ENCODE peak calls at places on chromosomes 6 and 20, in nine cellular contexts. F is lower lobe of right lung; E is esophagus squamous epithelium; L is thyroid gland; N is spleen; K is CD4-positive, CD25-positive, alpha-beta regulatory T cell; G is bronchial epithelial cell; B is NT2/D1; Y is sigmoid colon. M is an unnamed sample. For H3K36me3, the result is how much of the 10 kb centered on the place peaks cover.

GRCh38 chr20:64107736-64108457 is 532 bp upstream of the NPBWR2 start:
- DNase-seq in F (peak), E (no peak), L (no peak), N (peak), K (no peak), G (no peak), B (no peak), Y (peak), M (peak)

GRCh38 chr20:35021063-35021462 is 65.4 kb downstream of the MYH7B start:
- DNase-seq in F (no peak), E (no peak), L (no peak), N (no peak), K (no peak), G (no peak), B (no peak), Y (no peak), M (no peak)

GRCh38 chr20:23970049-23970448 is 18.5 kb downstream of the GGTLC1 start:
- DNase-seq in F (no peak), E (no peak), L (no peak), N (peak), K (no peak), G (no peak), B (no peak), Y (no peak), M (no peak)

GRCh38 chr20:22586645-22587310 is 2.4 kb upstream of the FOXA2 start:
- DNase-seq in F (peak), E (no peak), L (peak), N (no peak), K (no peak), G (no peak), B (no peak), Y (no peak), M (peak)

GRCh38 chr6:42451146-42451594 is 556 bp downstream of the TRERF1 start:
- DNase-seq in F (no peak), E (no peak), L (no peak), N (no peak), K (no peak), G (no peak), B (no peak), Y (no peak), M (no peak)

GRCh38 chr20:63664861-63665594 is 6.9 kb downstream of the RTEL1 start:
- DNase-seq in F (no peak), E (no peak), L (no peak), N (no peak), K (no peak), G (no peak), B (no peak), Y (no peak), M (no peak)

GRCh38 chr6:11404845-11405244 is 132.7 kb upstream of the TMEM170B start:
- DNase-seq in F (no peak), E (no peak), L (no peak), N (no peak), K (no peak), G (no peak), B (no peak), Y (no peak), M (no peak)

GRCh38 chr6:37643851-37644672 is 53.6 kb downstream of the MDGA1 start:
- DNase-seq in F (no peak), E (no peak), L (no peak), N (no peak), K (no peak), G (no peak), B (no peak), Y (no peak), M (no peak)

GRCh38 chr6:33621396-33622388 is 570 bp downstream of the ITPR3 start:
- DNase-seq in F (peak), E (no peak), L (peak), N (peak), K (peak), G (peak), B (no peak), Y (peak), M (peak)

DNA sequence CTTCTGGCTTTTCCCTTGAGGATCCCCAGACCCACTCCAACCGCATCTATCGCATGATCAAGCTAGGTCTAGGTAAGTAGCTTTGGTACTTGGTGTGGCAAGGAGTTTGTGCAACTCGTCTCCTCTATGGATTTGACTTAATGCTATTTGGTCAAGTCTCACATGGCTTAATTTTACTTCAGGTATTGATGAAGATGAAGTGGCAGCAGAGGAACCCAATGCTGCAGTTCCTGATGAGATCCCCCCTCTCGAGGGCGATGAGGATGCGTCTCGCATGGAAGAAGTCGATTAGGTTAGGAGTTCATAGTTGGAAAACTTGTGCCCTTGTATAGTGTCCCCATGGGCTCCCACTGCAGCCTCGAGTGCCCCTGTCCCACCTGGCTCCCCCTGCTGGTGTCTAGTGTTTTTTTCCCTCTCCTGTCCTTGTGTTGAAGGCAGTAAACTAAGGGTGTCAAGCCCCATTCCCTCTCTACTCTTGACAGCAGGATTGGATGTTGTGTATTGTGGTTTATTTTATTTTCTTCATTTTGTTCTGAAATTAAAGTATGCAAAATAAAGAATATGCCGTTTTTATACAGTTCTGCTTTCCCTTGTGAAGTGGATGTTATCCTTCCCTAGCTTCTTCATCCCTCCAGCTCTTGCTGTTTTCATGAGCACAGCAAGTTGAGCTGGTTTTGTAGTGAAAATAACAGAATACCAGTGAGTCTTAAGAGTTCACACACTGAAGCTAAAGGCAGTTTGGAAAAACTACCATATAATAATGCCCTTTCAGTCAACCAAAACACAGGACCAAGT is 3.8 kb downstream of the SLC35B2 start:
- DNase-seq in F (no peak), E (no peak), L (peak), N (peak), K (peak), G (no peak), B (no peak), Y (no peak), M (peak)
- H3K36me3 ChIP-seq in F (half or more), E (half or more), L (half or more), N (half or more), K (half or more), G (under half), B (half or more), Y (under half), M (under half)

DNA sequence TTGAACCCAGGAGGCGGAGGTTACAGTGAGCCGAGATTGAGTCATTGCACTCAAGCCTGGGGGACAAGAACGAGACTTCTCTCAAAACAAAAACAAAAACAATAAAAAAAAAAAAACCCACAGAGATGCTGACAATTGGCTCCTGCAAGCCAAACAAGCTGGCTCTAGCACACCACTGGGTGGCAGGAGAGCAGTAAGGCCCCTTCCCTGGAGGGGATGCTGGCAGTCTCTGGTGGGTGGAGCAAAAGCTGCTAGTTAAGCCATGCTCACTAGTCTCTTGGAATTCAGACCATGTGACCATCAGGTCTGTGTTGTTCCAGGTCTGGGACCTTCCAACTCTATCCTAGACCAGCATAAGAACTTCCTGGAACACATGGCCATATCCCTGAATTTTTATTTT is 18.9 kb upstream of the DSN1 start:
- DNase-seq in F (no peak), E (no peak), L (peak), N (no peak), K (no peak), G (peak), B (peak), Y (no peak), M (no peak)
- H3K36me3 ChIP-seq in F (half or more), E (half or more), L (under half), N (under half), K (under half), G (under half), B (half or more), Y (under half), M (under half)

DNA sequence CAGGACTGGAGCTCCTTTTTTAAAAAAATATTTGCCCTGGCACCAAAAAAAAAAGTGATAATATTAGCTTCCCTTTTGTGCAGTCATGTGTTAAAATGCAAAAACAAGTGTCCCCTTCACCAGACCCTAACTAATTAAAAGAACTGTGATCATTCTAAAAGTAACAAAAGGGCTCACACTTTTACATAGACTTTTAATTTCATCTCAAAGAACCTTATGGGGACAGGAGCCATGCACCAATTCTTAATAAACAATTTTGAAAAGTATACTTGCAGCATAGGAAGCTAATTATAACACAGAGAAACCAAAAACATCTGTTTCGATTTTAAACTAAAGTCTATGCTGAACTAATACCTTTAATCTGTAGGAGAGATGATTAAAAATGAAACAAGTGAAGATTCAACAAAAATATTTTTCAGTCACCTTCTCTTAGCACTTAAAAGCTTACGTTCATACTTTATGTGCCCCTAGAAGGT is 17.3 kb downstream of the STX7 start:
- DNase-seq in F (no peak), E (no peak), L (no peak), N (no peak), K (no peak), G (no peak), B (no peak), Y (no peak), M (no peak)
- H3K36me3 ChIP-seq in F (under half), E (half or more), L (under half), N (under half), K (under half), G (under half), B (under half), Y (under half), M (under half)

GRCh38 chr20:10359621-10360040 is 74.4 kb downstream of the MKKS start:
- DNase-seq in F (no peak), E (no peak), L (no peak), N (no peak), K (no peak), G (no peak), B (no peak), Y (no peak), M (no peak)
- H3K36me3 ChIP-seq in F (under half), E (under half), L (under half), N (under half), K (under half), G (under half), B (under half), Y (under half), M (under half)

M was measured in testis.